ENCODE peak calls at places on chromosomes 4 and X, in six cellular contexts. One of them, this sample, is unnamed.

GRCh38 chr4:3832536-3833220 is 66.5 kb downstream of the ADRA2C start:
- DNase-seq in mucosa of gallbladder: no peak
- DNase-seq in HFFc6: no peak
- DNase-seq in activated T-cell treated with anti-CD3 and anti-CD28 coated beads for 48 hours: no peak
- DNase-seq in ecto neural progenitor cell: no peak
- DNase-seq in activated CD4-positive, alpha-beta T cell treated with anti-CD3 and anti-CD28 coated beads, Interleukin-2, amount 50 U/mL, for 48 hours: no peak
- DNase-seq in this sample: no peak

GRCh38 chrX:24184018-24184417 is 34.5 kb downstream of the ZFX start:
- DNase-seq in mucosa of gallbladder: no peak
- DNase-seq in activated T-cell treated with anti-CD3 and anti-CD28 coated beads for 48 hours: no peak
- DNase-seq in ecto neural progenitor cell: no peak
- DNase-seq in activated CD4-positive, alpha-beta T cell treated with anti-CD3 and anti-CD28 coated beads, Interleukin-2, amount 50 U/mL, for 48 hours: no peak
- DNase-seq in HFFc6: no peak
- DNase-seq in this sample: no peak

GRCh38 chr4:73170518-73171198 is 87.9 kb downstream of the ANKRD17 start:
- DNase-seq in activated T-cell treated with anti-CD3 and anti-CD28 coated beads for 48 hours: no peak
- DNase-seq in HFFc6: no peak
- DNase-seq in activated CD4-positive, alpha-beta T cell treated with anti-CD3 and anti-CD28 coated beads, Interleukin-2, amount 50 U/mL, for 48 hours: no peak
- DNase-seq in mucosa of gallbladder: no peak
- DNase-seq in ecto neural progenitor cell: no peak
- DNase-seq in this sample: no peak

GRCh38 chr4:111631157-111631999 is 513.9 kb upstream of the FAM241A start:
- DNase-seq in HFFc6: peak
- DNase-seq in activated CD4-positive, alpha-beta T cell treated with anti-CD3 and anti-CD28 coated beads, Interleukin-2, amount 50 U/mL, for 48 hours: no peak
- DNase-seq in mucosa of gallbladder: no peak
- DNase-seq in activated T-cell treated with anti-CD3 and anti-CD28 coated beads for 48 hours: no peak
- DNase-seq in ecto neural progenitor cell: no peak
- DNase-seq in this sample: peak

GRCh38 chr4:170581322-170581721 is 491.6 kb upstream of the AADAT start:
- DNase-seq in activated T-cell treated with anti-CD3 and anti-CD28 coated beads for 48 hours: no peak
- DNase-seq in ecto neural progenitor cell: no peak
- DNase-seq in HFFc6: no peak
- DNase-seq in activated CD4-positive, alpha-beta T cell treated with anti-CD3 and anti-CD28 coated beads, Interleukin-2, amount 50 U/mL, for 48 hours: no peak
- DNase-seq in mucosa of gallbladder: no peak
- DNase-seq in this sample: no peak

GRCh38 chr4:48602222-48602621 is 112.2 kb downstream of the ZAR1 start:
- DNase-seq in activated CD4-positive, alpha-beta T cell treated with anti-CD3 and anti-CD28 coated beads, Interleukin-2, amount 50 U/mL, for 48 hours: no peak
- DNase-seq in ecto neural progenitor cell: no peak
- DNase-seq in mucosa of gallbladder: no peak
- DNase-seq in activated T-cell treated with anti-CD3 and anti-CD28 coated beads for 48 hours: no peak
- DNase-seq in HFFc6: peak
- DNase-seq in this sample: no peak

GRCh38 chr4:152784490-152785195 is 4.9 kb downstream of the ARFIP1 start:
- DNase-seq in HFFc6: peak
- DNase-seq in ecto neural progenitor cell: no peak
- DNase-seq in activated CD4-positive, alpha-beta T cell treated with anti-CD3 and anti-CD28 coated beads, Interleukin-2, amount 50 U/mL, for 48 hours: no peak
- DNase-seq in activated T-cell treated with anti-CD3 and anti-CD28 coated beads for 48 hours: no peak
- DNase-seq in mucosa of gallbladder: no peak
- DNase-seq in this sample: peak

GRCh38 chr4:68267433-68267944 is 22.0 kb upstream of the TMPRSS11B start:
- DNase-seq in ecto neural progenitor cell: no peak
- DNase-seq in HFFc6: peak
- DNase-seq in activated T-cell treated with anti-CD3 and anti-CD28 coated beads for 48 hours: no peak
- DNase-seq in activated CD4-positive, alpha-beta T cell treated with anti-CD3 and anti-CD28 coated beads, Interleukin-2, amount 50 U/mL, for 48 hours: no peak
- DNase-seq in mucosa of gallbladder: no peak
- DNase-seq in this sample: no peak

GRCh38 chr4:52957220-52957686 is 95.1 kb downstream of the RASL11B start:
- DNase-seq in mucosa of gallbladder: no peak
- DNase-seq in activated CD4-positive, alpha-beta T cell treated with anti-CD3 and anti-CD28 coated beads, Interleukin-2, amount 50 U/mL, for 48 hours: no peak
- DNase-seq in HFFc6: no peak
- DNase-seq in activated T-cell treated with anti-CD3 and anti-CD28 coated beads for 48 hours: no peak
- DNase-seq in ecto neural progenitor cell: peak
- DNase-seq in this sample: no peak

GRCh38 chr4:184988611-184989010 is 29.7 kb upstream of the HELT start:
- DNase-seq in ecto neural progenitor cell: no peak
- DNase-seq in mucosa of gallbladder: no peak
- DNase-seq in activated T-cell treated with anti-CD3 and anti-CD28 coated beads for 48 hours: no peak
- DNase-seq in HFFc6: no peak
- DNase-seq in activated CD4-positive, alpha-beta T cell treated with anti-CD3 and anti-CD28 coated beads, Interleukin-2, amount 50 U/mL, for 48 hours: no peak
- DNase-seq in this sample: no peak

GRCh38 chr4:3643518-3644433 is 111.6 kb upstream of the LRPAP1 start:
- DNase-seq in activated T-cell treated with anti-CD3 and anti-CD28 coated beads for 48 hours: no peak
- DNase-seq in activated CD4-positive, alpha-beta T cell treated with anti-CD3 and anti-CD28 coated beads, Interleukin-2, amount 50 U/mL, for 48 hours: no peak
- DNase-seq in ecto neural progenitor cell: no peak
- DNase-seq in mucosa of gallbladder: no peak
- DNase-seq in HFFc6: no peak
- DNase-seq in this sample: no peak

GRCh38 chrX:143726296-143726695 is 5.7 kb upstream of the SPANXN2 start:
- DNase-seq in mucosa of gallbladder: no peak
- DNase-seq in activated T-cell treated with anti-CD3 and anti-CD28 coated beads for 48 hours: no peak
- DNase-seq in ecto neural progenitor cell: no peak
- DNase-seq in HFFc6: no peak
- DNase-seq in activated CD4-positive, alpha-beta T cell treated with anti-CD3 and anti-CD28 coated beads, Interleukin-2, amount 50 U/mL, for 48 hours: no peak
- DNase-seq in this sample: no peak